ENCODE peak calls at places on chromosomes 3 and 15, in ten cellular contexts. G, L, V, K, F, U, X, A, T and H are unnamed samples.
A peak's percentile ranks its signal among the peaks of the same experiment; 100 is the strongest.

GRCh38 chr15:66617137-66618090 is 51.6 kb upstream of the LCTL start:
- DNase-seq in A (peak; percentile 66), K (peak; percentile 48), F (peak; percentile 91), U (no peak), X (no peak), G (peak; percentile 74), T (peak; percentile 90), V (peak; percentile 66), L (no peak), H (peak; percentile 36)

GRCh38 chr3:169662215-169663070 is 1.1 kb downstream of the MECOM start:
- DNase-seq in G (peak; percentile 85), K (peak; percentile 90), X (no peak), A (no peak), L (no peak), T (no peak), F (peak; percentile 79), U (no peak), V (peak; percentile 80), H (peak; percentile 66)

GRCh38 chr15:40754883-40755815 is at the start of gene RMDN3:
- DNase-seq in K (peak; percentile 95), T (peak; percentile 94), U (no peak), F (peak; percentile 94), G (peak; percentile 96), A (peak; percentile 86), V (peak; percentile 95), L (peak; percentile 92), X (peak; percentile 69), H (peak; percentile 77)

GRCh38 chr3:143071776-143072175 is 47.8 kb upstream of the CHST2 start:
- DNase-seq in G (no peak), T (no peak), K (no peak), L (no peak), F (no peak), U (no peak), A (no peak), V (no peak), X (no peak), H (no peak)

GRCh38 chr3:126473292-126474168 is 2.2 kb downstream of the ZXDC start:
- DNase-seq in A (peak; percentile 51), V (no peak), L (no peak), U (no peak), T (no peak), X (no peak), G (no peak), K (no peak), F (no peak), H (no peak)

GRCh38 chr3:136055491-136055890 is 90.0 kb downstream of the PPP2R3A start:
- DNase-seq in K (no peak), T (no peak), X (no peak), F (no peak), V (no peak), A (no peak), L (no peak), G (no peak), U (no peak), H (no peak)

GRCh38 chr3:151630938-151631417 is 102.7 kb upstream of the AADACL2 start:
- DNase-seq in V (no peak), X (no peak), A (no peak), U (no peak), L (no peak), G (no peak), F (no peak), T (no peak), K (no peak), H (peak; percentile 62)

GRCh38 chr3:19016846-19017245 is 131.5 kb upstream of the KCNH8 start:
- DNase-seq in K (no peak), G (no peak), L (no peak), T (no peak), F (no peak), V (no peak), A (no peak), X (no peak), U (no peak), H (peak; percentile 16)

GRCh38 chr3:8301977-8302589 is 199.5 kb upstream of the LMCD1 start:
- DNase-seq in V (no peak), T (no peak), X (no peak), F (no peak), L (no peak), A (no peak), G (no peak), K (peak; percentile 75), U (peak; percentile 8), H (peak; percentile 31)

GRCh38 chr15:38253448-38253847 is 812 bp downstream of the SPRED1 start:
- DNase-seq in U (no peak), A (peak; percentile 50), G (no peak), K (peak; percentile 60), L (no peak), F (no peak), X (no peak), V (peak; percentile 13), T (no peak), H (no peak)

GRCh38 chr3:185225523-185225922 is 28.3 kb downstream of the EHHADH start:
- DNase-seq in V (no peak), A (no peak), K (no peak), U (no peak), T (no peak), X (no peak), G (no peak), L (no peak), F (no peak), H (no peak)

GRCh38 chr3:8870134-8870533 is 93.1 kb downstream of the RAD18 start:
- DNase-seq in G (no peak), T (no peak), A (no peak), U (no peak), F (no peak), L (no peak), V (no peak), K (no peak), X (no peak), H (no peak)

GRCh38 chr3:79211588-79212359 is 556.0 kb downstream of the ROBO1 start:
- DNase-seq in G (no peak), V (no peak), U (no peak), L (no peak), K (peak; percentile 13), A (no peak), F (no peak), X (no peak), T (no peak), H (no peak)

DNA sequence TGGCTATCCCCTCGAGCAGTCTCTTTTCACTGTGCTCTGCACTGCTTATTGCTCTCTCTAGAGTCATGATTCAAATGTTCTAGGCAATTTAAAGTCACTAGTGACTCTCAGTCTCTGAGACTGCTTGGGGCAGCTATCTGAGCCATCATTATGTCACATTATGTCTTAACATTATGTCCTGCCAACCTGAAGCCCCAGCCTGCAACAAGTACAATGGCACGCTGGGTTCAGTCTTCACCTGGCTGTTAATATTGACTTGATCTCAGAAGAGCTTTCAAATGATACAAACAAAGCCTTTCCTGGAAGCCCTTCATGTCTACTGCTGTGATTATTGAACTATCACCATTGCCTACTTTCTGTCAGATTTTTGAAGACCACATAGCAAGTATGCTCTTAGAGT is 128.1 kb upstream of the GRM7 start:
- DNase-seq in L (no peak), G (no peak), T (no peak), X (no peak), V (no peak), A (no peak), F (no peak), K (no peak), U (no peak), H (no peak)
- TF ChIP-seq POLR2AphosphoS5 in L (no peak), G (no peak), T (no peak), X (no peak), V (no peak), A (no peak), F (no peak), K (no peak), U (no peak), H (no peak)

GRCh38 chr3:30698549-30698948 is 92.1 kb downstream of the TGFBR2 start:
- DNase-seq in A (no peak), F (no peak), K (no peak), L (no peak), G (no peak), T (no peak), U (no peak), V (no peak), X (no peak), H (no peak)
- TF ChIP-seq POLR2AphosphoS5 in A (no peak), F (no peak), K (no peak), L (no peak), G (no peak), T (no peak), U (no peak), V (no peak), X (no peak), H (peak; percentile 28)

DNA sequence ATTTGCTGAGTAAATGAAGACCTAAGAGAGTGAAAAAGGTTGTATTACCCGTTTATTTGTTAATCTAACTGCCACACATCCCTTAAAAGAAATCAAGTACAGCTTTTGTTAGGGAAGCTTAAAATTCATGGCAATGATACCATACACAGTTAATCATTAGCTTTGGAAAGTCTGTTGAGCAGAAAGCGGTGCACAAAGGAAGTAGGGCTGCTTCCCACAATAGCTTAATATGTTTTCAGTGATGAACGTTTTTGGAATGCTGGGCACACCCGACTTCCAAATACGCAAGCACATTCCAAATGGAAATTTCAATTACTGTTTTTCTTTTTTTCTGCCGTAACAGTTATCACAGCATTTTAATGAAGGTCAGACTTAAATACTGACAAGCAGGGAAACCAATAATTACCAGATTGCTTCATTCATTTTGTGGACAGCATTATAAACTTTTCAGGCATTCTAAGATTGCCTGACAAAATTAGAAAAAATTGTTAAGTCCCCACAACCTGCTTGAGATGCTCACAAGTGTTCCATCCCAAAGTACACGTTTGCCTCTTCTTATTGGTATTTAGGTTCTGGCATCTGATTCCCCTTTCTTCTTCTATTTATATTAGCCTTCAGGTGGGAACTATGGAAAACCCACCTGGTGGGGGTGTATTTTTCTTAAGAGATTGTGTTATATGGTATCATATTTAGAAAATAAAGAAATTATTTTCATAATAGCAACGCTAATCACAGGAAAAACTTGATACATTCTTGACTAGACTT is 1.1 kb upstream of the ECT2 start:
- DNase-seq in L (no peak), T (no peak), U (peak; percentile 91), K (peak; percentile 16), F (peak; percentile 39), X (no peak), V (no peak), G (peak; percentile 27), A (no peak), H (peak; percentile 88)
- TF ChIP-seq POLR2AphosphoS5 in L (no peak), T (no peak), U (no peak), K (no peak), F (no peak), X (no peak), V (peak; percentile 43), G (peak; percentile 65), A (no peak), H (no peak)

DNA sequence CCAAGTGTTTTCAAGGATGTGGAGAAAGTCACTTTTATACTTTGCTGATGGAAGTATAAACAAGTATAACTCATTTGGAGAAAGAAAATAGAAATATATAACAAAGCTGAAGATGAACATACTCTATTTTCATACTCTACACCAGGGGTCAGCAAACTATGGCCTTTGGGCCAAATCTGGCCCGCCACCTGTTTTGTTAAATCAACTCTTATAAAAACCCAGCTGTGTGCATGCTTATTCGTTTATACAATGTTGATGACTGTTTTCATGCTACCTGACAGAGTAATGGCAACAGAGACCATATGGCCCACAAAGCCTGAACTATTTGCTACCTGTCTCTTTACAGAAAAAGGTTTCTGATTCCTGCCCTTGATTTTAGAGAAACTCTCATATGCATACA is 124.0 kb downstream of the NR1D2 start:
- DNase-seq in G (no peak), L (no peak), X (no peak), F (no peak), V (peak; percentile 9), K (peak; percentile 52), T (no peak), U (no peak), A (no peak), H (peak; percentile 5)
- TF ChIP-seq POLR2AphosphoS5 in G (no peak), L (no peak), X (no peak), F (no peak), V (peak; percentile 47), K (no peak), T (no peak), U (no peak), A (no peak), H (no peak)

GRCh38 chr3:67033091-67033490 is 35.0 kb downstream of the KBTBD8 start:
- DNase-seq in A (no peak), K (no peak), T (no peak), G (no peak), V (no peak), L (no peak), U (no peak), F (no peak), X (no peak), H (no peak)
- TF ChIP-seq POLR2AphosphoS5 in A (no peak), K (no peak), T (no peak), G (no peak), V (no peak), L (no peak), U (no peak), F (no peak), X (no peak), H (no peak)